ENCODE peak calls at places on chromosome 9, in six cellular contexts. W is renal cortical epithelial cell, R is adipocyte, B is NCI-H446, D is ureter, C is NCI-H1694 treated with DMSO at 0.1 percent for 48 hours. E is an unnamed sample.

GRCh38 chr9:86043999-86044398 is 55.4 kb downstream of the GOLM1 start:
- DNase-seq in W (no peak), R (no peak), B (no peak), D (no peak), C (no peak), E (no peak)

GRCh38 chr9:68981825-68982224 is 32.1 kb downstream of the PRKACG start:
- DNase-seq in W (peak), R (no peak), B (no peak), D (no peak), C (no peak), E (no peak)

GRCh38 chr9:6686396-6686795 is 40.9 kb upstream of the GLDC start:
- DNase-seq in W (peak), R (peak), B (peak), D (no peak), C (no peak), E (no peak)

GRCh38 chr9:133708770-133709611 is 29.2 kb downstream of the SARDH start:
- DNase-seq in W (no peak), R (no peak), B (no peak), D (no peak), C (peak), E (no peak)

GRCh38 chr9:14561929-14562386 is 131.3 kb downstream of the ZDHHC21 start:
- DNase-seq in W (no peak), R (no peak), B (no peak), D (no peak), C (no peak), E (no peak)

GRCh38 chr9:35258665-35259474 is 97.1 kb downstream of the UNC13B start:
- DNase-seq in W (peak), R (peak), B (peak), D (peak), C (peak), E (peak)

GRCh38 chr9:14158911-14159310 is 155.0 kb downstream of the NFIB start:
- DNase-seq in W (peak), R (no peak), B (peak), D (no peak), C (no peak), E (no peak)

GRCh38 chr9:92746567-92747458 is 17.8 kb downstream of the BICD2 start:
- DNase-seq in W (no peak), R (peak), B (no peak), D (no peak), C (no peak), E (no peak)

GRCh38 chr9:96129698-96130097 is 172.3 kb downstream of the HSD17B3 start:
- DNase-seq in W (no peak), R (no peak), B (no peak), D (no peak), C (no peak), E (no peak)

GRCh38 chr9:18297532-18297872 is 176.5 kb upstream of the ADAMTSL1 start:
- DNase-seq in W (no peak), R (no peak), B (no peak), D (no peak), C (no peak), E (no peak)

GRCh38 chr9:136821333-136822031 is 13.7 kb downstream of the RABL6 start:
- DNase-seq in W (no peak), R (no peak), B (no peak), D (no peak), C (no peak), E (no peak)

GRCh38 chr9:69674112-69674511 is 1.9 kb upstream of the APBA1 start:
- DNase-seq in W (no peak), R (no peak), B (peak), D (no peak), C (no peak), E (no peak)

GRCh38 chr9:111036068-111036789 is 2.0 kb downstream of the LPAR1 start:
- DNase-seq in W (no peak), R (peak), B (no peak), D (peak), C (no peak), E (no peak)

GRCh38 chr9:32782476-32783167 is 718 bp upstream of the TMEM215 start:
- DNase-seq in W (no peak), R (no peak), B (no peak), D (no peak), C (no peak), E (no peak)

GRCh38 chr9:97830884-97831829 is 21.9 kb upstream of the FOXE1 start:
- DNase-seq in W (peak), R (no peak), B (no peak), D (no peak), C (no peak), E (no peak)

GRCh38 chr9:79687131-79687447 is 115.3 kb downstream of the TLE4 start:
- DNase-seq in W (no peak), R (no peak), B (no peak), D (no peak), C (no peak), E (no peak)

GRCh38 chr9:15837079-15837679 is 284.3 kb downstream of the CCDC171 start:
- DNase-seq in W (peak), R (peak), B (peak), D (no peak), C (peak), E (no peak)

GRCh38 chr9:5629312-5630037 is 568 bp downstream of the RIC1 start:
- DNase-seq in W (no peak), R (peak), B (peak), D (peak), C (no peak), E (no peak)

GRCh38 chr9:81716409-81716808 is 27.1 kb upstream of the TLE1 start:
- DNase-seq in W (no peak), R (peak), B (no peak), D (no peak), C (no peak), E (no peak)

GRCh38 chr9:928363-929042 is 48.0 kb upstream of the DMRT3 start:
- DNase-seq in W (peak), R (no peak), B (peak), D (no peak), C (no peak), E (no peak)

GRCh38 chr9:89026878-89027277 is 35.6 kb downstream of the S1PR3 start:
- DNase-seq in W (no peak), R (no peak), B (no peak), D (no peak), C (no peak), E (no peak)

GRCh38 chr9:86731511-86731993 is 215.8 kb downstream of the GAS1 start:
- DNase-seq in W (peak), R (peak), B (no peak), D (no peak), C (no peak), E (no peak)

GRCh38 chr9:120544441-120544840 is 35.5 kb downstream of the CDK5RAP2 start:
- DNase-seq in W (no peak), R (peak), B (no peak), D (no peak), C (no peak), E (no peak)

GRCh38 chr9:119968837-119969707 is 599.8 kb upstream of the BRINP1 start:
- DNase-seq in W (peak), R (peak), B (peak), D (peak), C (peak), E (peak)

GRCh38 chr9:1052119-1052907 is 2.2 kb downstream of the DMRT2 start:
- DNase-seq in W (no peak), R (no peak), B (no peak), D (no peak), C (no peak), E (no peak)

GRCh38 chr9:107650995-107651394 is 161.4 kb upstream of the KLF4 start:
- DNase-seq in W (no peak), R (no peak), B (no peak), D (no peak), C (no peak), E (no peak)

GRCh38 chr9:98344581-98344980 is 89.1 kb upstream of the TBC1D2 start:
- DNase-seq in W (no peak), R (no peak), B (no peak), D (no peak), C (no peak), E (no peak)

GRCh38 chr9:114240647-114241558 is 82.0 kb upstream of the ORM1 start:
- DNase-seq in W (no peak), R (no peak), B (no peak), D (no peak), C (no peak), E (no peak)

GRCh38 chr9:3436629-3437028 is 89.2 kb downstream of the RFX3 start:
- DNase-seq in W (no peak), R (no peak), B (peak), D (no peak), C (peak), E (no peak)

GRCh38 chr9:83062011-83062652 is 810 bp downstream of the RASEF start:
- DNase-seq in W (no peak), R (peak), B (peak), D (peak), C (peak), E (no peak)

GRCh38 chr9:93680445-93681315 is 104.3 kb downstream of the PHF2 start:
- DNase-seq in W (no peak), R (no peak), B (no peak), D (peak), C (no peak), E (no peak)

GRCh38 chr9:105357937-105358336 is 89.9 kb upstream of the FSD1L start:
- DNase-seq in W (no peak), R (no peak), B (no peak), D (no peak), C (no peak), E (no peak)

GRCh38 chr9:33193818-33194217 is 26.7 kb upstream of the B4GALT1 start:
- DNase-seq in W (no peak), R (no peak), B (no peak), D (no peak), C (no peak), E (no peak)

GRCh38 chr9:1871486-1872181 is 143.5 kb upstream of the SMARCA2 start:
- DNase-seq in W (peak), R (peak), B (no peak), D (no peak), C (peak), E (no peak)